ENCODE peak calls at places on chromosomes 4 and X, in eight cellular contexts. M is K562, C is transverse colon, H is HepG2, G is stomach, F is suprapubic skin, D is SK-N-SH, V is upper lobe of left lung. T is an unnamed sample.

GRCh38 chr4:7397206-7398103 is 37.3 kb downstream of the PSAPL1 start:
- DNase-seq in M (no peak), C (no peak), H (no peak), G (no peak), F (peak), D (peak), V (no peak), T (no peak)

GRCh38 chr4:86283341-86283740 is 76.5 kb downstream of the MAPK10 start:
- DNase-seq in M (no peak), C (no peak), H (no peak), G (no peak), F (no peak), D (no peak), V (no peak), T (no peak)

GRCh38 chrX:105267167-105267566 is 46.7 kb upstream of the TEX13A start:
- DNase-seq in M (no peak), C (no peak), H (no peak), G (no peak), F (no peak), D (no peak), V (no peak), T (no peak)

GRCh38 chrX:103347682-103348397 is 8.5 kb upstream of the TCEAL9 start:
- DNase-seq in M (no peak), C (no peak), H (no peak), G (no peak), F (no peak), D (no peak), V (peak), T (no peak)

GRCh38 chr4:184114431-184114830 is 103.2 kb downstream of the ENPP6 start:
- DNase-seq in M (no peak), C (no peak), H (no peak), G (no peak), F (peak), D (no peak), V (no peak), T (no peak)

GRCh38 chr4:16496501-16496900 is 270.2 kb upstream of the TAPT1 start:
- DNase-seq in M (no peak), C (no peak), H (no peak), G (no peak), F (no peak), D (no peak), V (no peak), T (no peak)

GRCh38 chr4:1258457-1258856 is 9.5 kb upstream of the CTBP1 start:
- DNase-seq in M (no peak), C (no peak), H (no peak), G (no peak), F (no peak), D (no peak), V (no peak), T (no peak)

GRCh38 chr4:86846921-86847320 is 2.3 kb downstream of the SLC10A6 start:
- DNase-seq in M (no peak), C (no peak), H (no peak), G (no peak), F (no peak), D (no peak), V (no peak), T (no peak)

GRCh38 chr4:19947349-19947748 is 304.4 kb upstream of the SLIT2 start:
- DNase-seq in M (no peak), C (no peak), H (no peak), G (no peak), F (no peak), D (no peak), V (no peak), T (no peak)

GRCh38 chr4:16289872-16290554 is 63.7 kb upstream of the TAPT1 start:
- DNase-seq in M (no peak), C (no peak), H (peak), G (no peak), F (no peak), D (peak), V (no peak), T (no peak)

GRCh38 chrX:140507982-140508305 is 3.1 kb upstream of the SOX3 start:
- DNase-seq in M (no peak), C (no peak), H (no peak), G (no peak), F (no peak), D (peak), V (no peak), T (no peak)

GRCh38 chrX:31483336-31483735 is 411.5 kb upstream of the FTHL17 start:
- DNase-seq in M (no peak), C (no peak), H (no peak), G (no peak), F (no peak), D (no peak), V (no peak), T (no peak)

GRCh38 chr4:106034205-106034604 is 138.9 kb downstream of the NPNT start:
- DNase-seq in M (no peak), C (no peak), H (no peak), G (no peak), F (no peak), D (no peak), V (no peak), T (no peak)

GRCh38 chr4:137310593-137311490 is 221.5 kb downstream of the PCDH18 start:
- DNase-seq in M (no peak), C (no peak), H (no peak), G (no peak), F (no peak), D (peak), V (no peak), T (no peak)

GRCh38 chrX:39174761-39175417 is 373.6 kb downstream of the MID1IP1 start:
- DNase-seq in M (no peak), C (peak), H (no peak), G (peak), F (no peak), D (no peak), V (no peak), T (no peak)

GRCh38 chr4:835148-836002 is 9.4 kb upstream of the CPLX1 start:
- DNase-seq in M (no peak), C (peak), H (peak), G (peak), F (no peak), D (peak), V (peak), T (no peak)

GRCh38 chr4:181685911-181686310 is 557.3 kb upstream of the TENM3 start:
- DNase-seq in M (no peak), C (no peak), H (no peak), G (no peak), F (no peak), D (no peak), V (no peak), T (no peak)

GRCh38 chrX:49919617-49920016 is 2.8 kb upstream of the CLCN5 start:
- DNase-seq in M (peak), C (peak), H (peak), G (peak), F (peak), D (peak), V (no peak), T (peak)

GRCh38 chr4:242121-242848 is 63.0 kb downstream of the ZNF732 start:
- DNase-seq in M (peak), C (peak), H (peak), G (peak), F (peak), D (no peak), V (no peak), T (peak)

GRCh38 chr4:48275247-48275646 is 5.6 kb upstream of the TEC start:
- DNase-seq in M (no peak), C (no peak), H (peak), G (no peak), F (no peak), D (no peak), V (no peak), T (no peak)

GRCh38 chr4:81631958-81632439 is 160.3 kb upstream of the RASGEF1B start:
- DNase-seq in M (peak), C (no peak), H (peak), G (no peak), F (no peak), D (no peak), V (no peak), T (no peak)

GRCh38 chr4:74659576-74660411 is 134.5 kb downstream of the BTC start:
- DNase-seq in M (peak), C (peak), H (peak), G (no peak), F (no peak), D (no peak), V (no peak), T (no peak)

GRCh38 chrX:45775462-45775861 is 574.8 kb upstream of the DIPK2B start:
- DNase-seq in M (no peak), C (no peak), H (no peak), G (no peak), F (no peak), D (no peak), V (no peak), T (no peak)

GRCh38 chr4:22486276-22486675 is 29.6 kb downstream of the ADGRA3 start:
- DNase-seq in M (no peak), C (no peak), H (no peak), G (no peak), F (no peak), D (no peak), V (no peak), T (no peak)

GRCh38 chr4:7301846-7302630 is 109.7 kb downstream of the SORCS2 start:
- DNase-seq in M (no peak), C (no peak), H (no peak), G (no peak), F (no peak), D (no peak), V (no peak), T (no peak)

GRCh38 chr4:184238072-184238743 is 20.5 kb upstream of the ENPP6 start:
- DNase-seq in M (no peak), C (no peak), H (no peak), G (no peak), F (no peak), D (peak), V (no peak), T (no peak)

GRCh38 chr4:153594208-153594607 is 89.9 kb upstream of the TLR2 start:
- DNase-seq in M (no peak), C (no peak), H (no peak), G (no peak), F (no peak), D (no peak), V (no peak), T (no peak)

GRCh38 chr4:74428278-74428677 is 16.7 kb upstream of the AREG start:
- DNase-seq in M (no peak), C (no peak), H (no peak), G (no peak), F (no peak), D (no peak), V (no peak), T (no peak)

GRCh38 chr4:76600447-76600846 is 165.4 kb downstream of the SHROOM3 start:
- DNase-seq in M (no peak), C (no peak), H (no peak), G (no peak), F (no peak), D (no peak), V (no peak), T (no peak)

GRCh38 chr4:24754586-24754985 is 40.8 kb upstream of the SOD3 start:
- DNase-seq in M (no peak), C (no peak), H (no peak), G (no peak), F (no peak), D (no peak), V (no peak), T (no peak)

GRCh38 chr4:6494431-6495295 is 22.2 kb upstream of the PPP2R2C start:
- DNase-seq in M (no peak), C (no peak), H (no peak), G (no peak), F (no peak), D (no peak), V (peak), T (no peak)

GRCh38 chr4:184039963-184040383 is 134.9 kb downstream of the STOX2 start:
- DNase-seq in M (no peak), C (no peak), H (no peak), G (no peak), F (no peak), D (no peak), V (peak), T (no peak)

GRCh38 chrX:136754641-136755040 is 26.1 kb downstream of the ARHGEF6 start:
- DNase-seq in M (no peak), C (no peak), H (no peak), G (no peak), F (no peak), D (no peak), V (no peak), T (peak)

GRCh38 chr4:56077676-56078075 is 128.9 kb downstream of the CEP135 start:
- DNase-seq in M (no peak), C (no peak), H (no peak), G (no peak), F (no peak), D (peak), V (no peak), T (no peak)

GRCh38 chr4:178273168-178273567 is 830.9 kb upstream of the AGA start:
- DNase-seq in M (no peak), C (no peak), H (no peak), G (no peak), F (no peak), D (no peak), V (no peak), T (no peak)
- TF ChIP-seq EP300 in M (no peak), C (no peak), H (no peak), G (no peak), F (no peak), D (no peak), V (no peak), T (no peak)

GRCh38 chrX:19342331-19342906 is 1.3 kb upstream of the PDHA1 start:
- DNase-seq in M (no peak), C (no peak), H (no peak), G (no peak), F (no peak), D (no peak), V (no peak), T (no peak)

GRCh38 chrX:19343085-19343461 is 654 bp upstream of the PDHA1 start:
- DNase-seq in M (no peak), C (no peak), H (peak), G (no peak), F (no peak), D (no peak), V (no peak), T (no peak)

GRCh38 chrX:19344661-19345060 is 934 bp downstream of the PDHA1 start:
- DNase-seq in M (no peak), C (no peak), H (no peak), G (no peak), F (no peak), D (no peak), V (no peak), T (no peak)

GRCh38 chrX:19344207-19344534 is 444 bp downstream of the PDHA1 start:
- DNase-seq in M (no peak), C (no peak), H (no peak), G (no peak), F (no peak), D (no peak), V (no peak), T (no peak)

GRCh38 chrX:19343462-19344206 is at the start of gene PDHA1:
- DNase-seq in M (peak), C (peak), H (peak), G (peak), F (peak), D (peak), V (peak), T (peak)
- TF ChIP-seq POLR2AphosphoS5 in M (peak), C (peak), H (peak), G (peak), F (peak), D (peak), V (peak), T (peak)

GRCh38 chrX:16826207-16826606 is 39.9 kb downstream of the TXLNG start:
- DNase-seq in M (peak), C (no peak), H (peak), G (no peak), F (no peak), D (peak), V (no peak), T (no peak)
- TF ChIP-seq CTCF in M (peak), C (peak), H (peak), G (peak), F (no peak), D (peak), V (no peak), T (peak)

GRCh38 chr4:44415251-44415650 is 33.4 kb downstream of the KCTD8 start:
- DNase-seq in M (no peak), C (no peak), H (no peak), G (no peak), F (no peak), D (no peak), V (no peak), T (no peak)
- TF ChIP-seq EP300 in M (no peak), C (no peak), H (no peak), G (no peak), F (no peak), D (no peak), V (no peak), T (no peak)

GRCh38 chrX:156001667-156002021 is 4.1 kb downstream of the IL9R start:
- DNase-seq in M (peak), C (no peak), H (no peak), G (no peak), F (no peak), D (peak), V (no peak), T (no peak)
- TF ChIP-seq POLR2AphosphoS5 in M (no peak), C (no peak), H (no peak), G (no peak), F (no peak), D (no peak), V (no peak), T (no peak)

GRCh38 chrX:155048997-155049619 is 21.8 kb downstream of the CMC4 start:
- DNase-seq in M (peak), C (peak), H (peak), G (peak), F (no peak), D (peak), V (no peak), T (peak)
- TF ChIP-seq CTCF in M (peak), C (peak), H (peak), G (peak), F (no peak), D (peak), V (no peak), T (no peak)

DNA sequence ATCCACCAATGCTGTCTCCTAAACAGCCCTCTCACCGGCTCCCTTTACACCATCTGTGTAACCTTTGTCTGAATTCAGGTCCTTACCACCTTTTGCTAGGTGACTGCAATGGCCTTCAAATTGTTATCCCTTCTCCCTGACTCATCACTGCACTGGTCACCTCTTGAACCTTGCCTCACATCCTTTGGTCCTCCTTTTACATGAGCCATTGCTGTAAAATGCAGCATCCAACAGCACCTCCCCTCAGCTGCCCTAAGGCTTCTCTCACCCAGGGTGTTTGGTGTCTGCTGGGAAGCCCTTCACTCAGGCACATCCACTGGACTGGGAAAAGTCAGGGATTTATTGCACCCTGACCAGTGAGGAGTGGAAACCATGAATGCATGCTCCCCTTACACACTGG is 192.5 kb upstream of the GATB start:
- DNase-seq in M (no peak), C (no peak), H (no peak), G (no peak), F (no peak), D (no peak), V (no peak), T (no peak)
- TF ChIP-seq EP300 in M (no peak), C (no peak), H (no peak), G (no peak), F (no peak), D (no peak), V (no peak), T (no peak)

GRCh38 chr4:93368968-93369367 is 459.6 kb upstream of the ATOH1 start:
- DNase-seq in M (no peak), C (no peak), H (no peak), G (no peak), F (no peak), D (no peak), V (no peak), T (no peak)

GRCh38 chr4:93370256-93370655 is 458.3 kb upstream of the ATOH1 start:
- DNase-seq in M (no peak), C (no peak), H (no peak), G (no peak), F (no peak), D (no peak), V (no peak), T (no peak)

GRCh38 chr4:93373893-93374860 is 454.4 kb upstream of the ATOH1 start:
- DNase-seq in M (no peak), C (no peak), H (no peak), G (no peak), F (no peak), D (no peak), V (no peak), T (no peak)
- TF ChIP-seq POLR2AphosphoS5 in M (no peak), C (no peak), H (no peak), G (no peak), F (no peak), D (no peak), V (no peak), T (no peak)